ENCODE peak calls at places on chromosomes 1 and 21, in seven cellular contexts. Y is pancreas, I is glutamatergic neuron, G is mesothelial cell of epicardium, B is AG10803, D is nephron progenitor cell, X is GM06990. H is an unnamed sample.

GRCh38 chr1:173506437-173506836 is 29.3 kb downstream of the PRDX6 start:
- DNase-seq in X (no peak), D (no peak), I (no peak), G (no peak), Y (peak), B (no peak), H (no peak)

GRCh38 chr21:41966872-41967621 is 13.2 kb upstream of the C2CD2 start:
- DNase-seq in G (no peak), B (no peak), D (no peak), X (no peak), I (peak), Y (peak), H (peak)

GRCh38 chr21:42311816-42312625 is 3.2 kb downstream of the TFF3 start:
- DNase-seq in D (no peak), B (no peak), Y (peak), G (no peak), I (no peak), X (no peak), H (no peak)

GRCh38 chr1:41666991-41667631 is 182.6 kb upstream of the EDN2 start:
- DNase-seq in D (no peak), G (no peak), B (peak), X (peak), Y (peak), I (no peak), H (peak)

GRCh38 chr1:161089251-161089924 is at the start of gene NECTIN4:
- DNase-seq in Y (peak), B (no peak), X (no peak), G (no peak), D (no peak), I (no peak), H (no peak)

GRCh38 chr1:19644761-19645543 is 841 bp downstream of the NBL1 start:
- DNase-seq in I (peak), G (no peak), B (no peak), D (peak), X (no peak), Y (no peak), H (peak)

GRCh38 chr1:212797681-212798080 is 6.0 kb downstream of the TATDN3 start:
- DNase-seq in G (no peak), D (no peak), Y (no peak), X (no peak), B (peak), I (no peak), H (no peak)

GRCh38 chr1:89953072-89953626 is 41.8 kb upstream of the ZNF326 start:
- DNase-seq in Y (no peak), X (peak), B (peak), I (no peak), G (no peak), D (peak), H (no peak)

GRCh38 chr1:243409284-243409683 is 153.4 kb downstream of the SDCCAG8 start:
- DNase-seq in B (peak), D (no peak), Y (no peak), G (no peak), I (no peak), X (no peak), H (no peak)

GRCh38 chr1:66571789-66572188 is 37.8 kb downstream of the SGIP1 start:
- DNase-seq in Y (no peak), G (no peak), D (no peak), X (no peak), B (peak), I (no peak), H (no peak)

GRCh38 chr1:193705473-193706074 is 519.2 kb upstream of the B3GALT2 start:
- DNase-seq in G (no peak), B (no peak), I (no peak), Y (no peak), D (no peak), X (no peak), H (no peak)

GRCh38 chr1:58454807-58455206 is 91.7 kb downstream of the OMA1 start:
- DNase-seq in Y (no peak), B (no peak), I (no peak), G (no peak), D (no peak), X (no peak), H (no peak)

GRCh38 chr1:225500589-225501192 is 72.9 kb upstream of the LBR start:
- DNase-seq in X (no peak), B (no peak), D (no peak), I (no peak), Y (no peak), G (no peak), H (no peak)

GRCh38 chr1:21880619-21880970 is 56.5 kb downstream of the HSPG2 start:
- DNase-seq in D (no peak), G (no peak), B (no peak), I (no peak), Y (no peak), X (no peak), H (no peak)

GRCh38 chr1:181087400-181087901 is 1.0 kb upstream of the IER5 start:
- DNase-seq in D (no peak), I (no peak), X (peak), B (no peak), G (no peak), Y (no peak), H (peak)

GRCh38 chr1:181086926-181087325 is 1.6 kb upstream of the IER5 start:
- DNase-seq in G (no peak), Y (no peak), X (no peak), D (no peak), B (peak), I (no peak), H (no peak)

GRCh38 chr1:181081399-181081798 is 7.1 kb upstream of the IER5 start:
- DNase-seq in Y (no peak), D (no peak), B (no peak), X (no peak), G (no peak), I (no peak), H (no peak)

GRCh38 chr1:181083842-181084605 is 4.5 kb upstream of the IER5 start:
- DNase-seq in Y (peak), I (no peak), D (no peak), G (no peak), B (peak), X (peak), H (peak)

DNA sequence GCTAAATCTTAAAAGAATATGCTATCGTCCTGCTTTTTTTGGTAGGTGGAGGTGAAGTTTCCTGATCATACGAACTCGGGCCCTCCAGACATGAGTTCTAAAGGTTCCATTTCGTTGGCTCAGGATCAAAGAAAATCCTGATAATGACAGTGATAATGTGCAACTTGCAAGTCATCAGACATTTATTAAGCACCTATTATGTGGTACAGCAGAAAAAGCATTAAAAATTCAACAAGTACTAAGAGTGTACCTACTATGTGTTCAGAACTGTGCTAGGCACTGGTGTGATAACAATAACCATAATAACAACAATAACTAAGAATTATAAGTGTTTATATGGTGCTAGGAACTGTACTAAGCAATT is 3.9 kb upstream of the IER5 start:
- DNase-seq in B (no peak), G (no peak), Y (no peak), X (no peak), I (no peak), D (no peak), H (no peak)
- TF ChIP-seq CTCF in B (no peak), G (no peak), Y (no peak), X (no peak), I (no peak), D (no peak), H (no peak)

DNA sequence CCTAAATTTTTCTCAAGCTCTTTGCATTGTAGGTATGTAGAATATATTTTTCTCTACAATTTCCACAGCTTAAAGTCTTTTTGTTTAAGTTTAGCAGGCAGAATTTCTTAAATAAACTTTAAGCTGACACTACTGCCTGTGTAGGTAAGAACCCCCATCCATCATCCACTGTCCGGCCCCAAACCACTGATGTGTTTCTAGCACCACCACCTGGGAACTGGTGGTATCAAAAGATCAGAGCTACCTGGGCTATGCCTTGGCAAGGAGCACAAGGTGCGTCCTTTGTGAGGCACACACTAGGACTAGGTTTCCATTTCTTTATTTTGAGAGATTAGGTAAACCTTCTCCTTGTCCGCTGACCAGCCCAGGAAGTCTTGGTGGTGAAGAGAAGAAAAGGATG is 10.5 kb upstream of the LELP1 start:
- DNase-seq in X (no peak), I (peak), G (no peak), Y (no peak), D (peak), B (no peak), H (no peak)
- TF ChIP-seq CTCF in X (peak), I (no peak), G (peak), Y (no peak), D (peak), B (no peak), H (peak)

GRCh38 chr1:52904590-52905375 is 16.8 kb downstream of the ECHDC2 start:
- DNase-seq in D (peak), G (no peak), B (peak), I (peak), Y (no peak), X (peak), H (peak)
- TF ChIP-seq CTCF in D (peak), G (no peak), B (peak), I (no peak), Y (peak), X (peak), H (peak)

DNA sequence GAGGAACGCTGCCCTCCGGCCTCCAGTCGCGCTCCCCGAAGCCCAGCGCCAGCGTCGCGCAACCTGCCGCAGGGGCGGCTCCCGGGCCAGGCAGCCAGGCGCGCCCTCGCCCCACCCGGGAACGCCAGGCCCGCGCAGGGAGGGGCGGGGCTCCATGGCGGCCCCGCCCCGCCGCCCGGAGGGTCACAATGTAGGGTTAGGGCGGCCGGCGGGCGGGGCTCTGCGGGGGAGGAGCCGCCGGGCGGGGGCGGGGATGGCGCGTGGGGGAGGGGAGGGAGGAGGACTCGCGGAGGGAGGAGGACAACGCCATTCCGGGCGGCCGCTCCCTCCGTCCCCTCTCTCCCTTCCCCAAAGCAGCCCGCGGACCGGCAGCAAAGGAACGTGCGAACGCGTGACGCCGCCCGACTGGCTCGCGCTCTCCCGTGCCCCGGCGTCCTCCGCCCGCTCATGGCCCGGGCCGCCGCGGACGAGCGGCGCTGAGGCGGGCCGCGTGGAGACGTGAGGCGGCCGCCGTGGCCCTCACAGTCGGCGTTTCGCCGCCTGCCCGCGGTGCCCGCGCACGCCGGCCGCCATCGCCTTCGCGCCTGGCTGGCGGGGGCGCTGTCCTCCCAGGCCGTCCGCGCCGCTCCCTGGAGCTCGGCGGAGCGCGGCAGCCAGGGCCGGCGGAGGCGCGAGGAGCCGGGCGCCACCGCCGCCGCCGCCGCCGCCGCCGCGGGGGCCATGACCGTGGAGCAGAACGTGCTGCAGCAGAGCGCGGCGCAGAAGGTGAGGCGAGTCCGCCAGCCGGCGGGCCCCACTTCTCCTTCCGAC is at the start of gene USP25:
- DNase-seq in I (peak), D (peak), B (peak), G (peak), X (peak), Y (peak), H (peak)
- TF ChIP-seq CTCF in I (no peak), D (no peak), B (no peak), G (no peak), X (no peak), Y (no peak), H (peak)